ENCODE peak calls at places on chromosomes 11 and 22, in five cellular contexts. One of them, this sample, is unnamed.

GRCh38 chr11:124753207-124753606 is 1.2 kb upstream of the VSIG2 start:
- DNase-seq in endothelial cell of umbilical vein: no peak
- DNase-seq in mammary epithelial cell: no peak
- DNase-seq in PC-3: no peak
- DNase-seq in GM12878: no peak
- DNase-seq in this sample: no peak

GRCh38 chr22:40485813-40486610 is 115.6 kb downstream of the SGSM3 start:
- DNase-seq in endothelial cell of umbilical vein: no peak
- DNase-seq in mammary epithelial cell: peak; percentile 78
- DNase-seq in PC-3: no peak
- DNase-seq in GM12878: no peak
- DNase-seq in this sample: peak; percentile 79

GRCh38 chr11:75768909-75769771 is 562 bp downstream of the DGAT2 start:
- DNase-seq in endothelial cell of umbilical vein: no peak
- DNase-seq in mammary epithelial cell: no peak
- DNase-seq in PC-3: peak; percentile 39
- DNase-seq in GM12878: no peak
- DNase-seq in this sample: peak; percentile 72

GRCh38 chr22:45200862-45201511 is 37.3 kb downstream of the NUP50 start:
- DNase-seq in endothelial cell of umbilical vein: no peak
- DNase-seq in mammary epithelial cell: peak; percentile 17
- DNase-seq in PC-3: peak; percentile 77
- DNase-seq in GM12878: no peak
- DNase-seq in this sample: peak; percentile 97

GRCh38 chr11:118882489-118882888 is 1.2 kb upstream of the CXCR5 start:
- DNase-seq in endothelial cell of umbilical vein: no peak
- DNase-seq in mammary epithelial cell: no peak
- DNase-seq in PC-3: no peak
- DNase-seq in GM12878: no peak
- DNase-seq in this sample: no peak

GRCh38 chr22:50271519-50271970 is 1.4 kb upstream of the MAPK11 start:
- DNase-seq in endothelial cell of umbilical vein: peak; percentile 47
- DNase-seq in mammary epithelial cell: peak; percentile 56
- DNase-seq in PC-3: peak; percentile 56
- DNase-seq in GM12878: no peak
- DNase-seq in this sample: peak; percentile 99

GRCh38 chr22:44620129-44620840 is 81.7 kb upstream of the PRR5 start:
- DNase-seq in endothelial cell of umbilical vein: peak; percentile 46
- DNase-seq in mammary epithelial cell: peak; percentile 5
- DNase-seq in PC-3: peak; percentile 20
- DNase-seq in GM12878: no peak
- DNase-seq in this sample: peak; percentile 91

GRCh38 chr22:38081636-38081940 is 2.4 kb downstream of the SLC16A8 start:
- DNase-seq in endothelial cell of umbilical vein: no peak
- DNase-seq in mammary epithelial cell: no peak
- DNase-seq in PC-3: no peak
- DNase-seq in GM12878: no peak
- DNase-seq in this sample: no peak

GRCh38 chr11:76962583-76963416 is 71.4 kb upstream of the B3GNT6 start:
- DNase-seq in endothelial cell of umbilical vein: no peak
- DNase-seq in mammary epithelial cell: no peak
- DNase-seq in PC-3: peak; percentile 53
- DNase-seq in GM12878: peak; percentile 11
- DNase-seq in this sample: no peak

GRCh38 chr11:73235236-73235786 is 17.2 kb downstream of the P2RY2 start:
- DNase-seq in endothelial cell of umbilical vein: no peak
- DNase-seq in mammary epithelial cell: no peak
- DNase-seq in PC-3: no peak
- DNase-seq in GM12878: no peak
- DNase-seq in this sample: no peak

GRCh38 chr11:62830904-62831519 is 839 bp downstream of the STX5 start:
- DNase-seq in endothelial cell of umbilical vein: no peak
- DNase-seq in mammary epithelial cell: no peak
- DNase-seq in PC-3: no peak
- DNase-seq in GM12878: no peak
- DNase-seq in this sample: peak; percentile 29

GRCh38 chr11:41486436-41486835 is 27.0 kb upstream of the LRRC4C start:
- DNase-seq in endothelial cell of umbilical vein: no peak
- DNase-seq in mammary epithelial cell: peak; percentile 57
- DNase-seq in PC-3: peak; percentile 11
- DNase-seq in GM12878: no peak
- DNase-seq in this sample: no peak

GRCh38 chr22:28029201-28029948 is 110.3 kb upstream of the PITPNB start:
- DNase-seq in endothelial cell of umbilical vein: peak; percentile 99
- DNase-seq in mammary epithelial cell: no peak
- DNase-seq in PC-3: peak; percentile 79
- DNase-seq in GM12878: no peak
- DNase-seq in this sample: peak; percentile 92

GRCh38 chr11:113473983-113474361 is 1.2 kb downstream of the DRD2 start:
- DNase-seq in endothelial cell of umbilical vein: no peak
- DNase-seq in mammary epithelial cell: no peak
- DNase-seq in PC-3: no peak
- DNase-seq in GM12878: no peak
- DNase-seq in this sample: peak; percentile 80

GRCh38 chr11:113477321-113477720 is 2.1 kb upstream of the DRD2 start:
- DNase-seq in endothelial cell of umbilical vein: no peak
- DNase-seq in mammary epithelial cell: no peak
- DNase-seq in PC-3: no peak
- DNase-seq in GM12878: no peak
- DNase-seq in this sample: no peak

GRCh38 chr11:113475160-113475761 is at the start of gene DRD2:
- DNase-seq in endothelial cell of umbilical vein: no peak
- DNase-seq in mammary epithelial cell: peak; percentile 24
- DNase-seq in PC-3: no peak
- DNase-seq in GM12878: no peak
- DNase-seq in this sample: peak; percentile 79

GRCh38 chr11:113476553-113476952 is 1.4 kb upstream of the DRD2 start:
- DNase-seq in endothelial cell of umbilical vein: no peak
- DNase-seq in mammary epithelial cell: no peak
- DNase-seq in PC-3: no peak
- DNase-seq in GM12878: no peak
- DNase-seq in this sample: peak; percentile 81

DNA sequence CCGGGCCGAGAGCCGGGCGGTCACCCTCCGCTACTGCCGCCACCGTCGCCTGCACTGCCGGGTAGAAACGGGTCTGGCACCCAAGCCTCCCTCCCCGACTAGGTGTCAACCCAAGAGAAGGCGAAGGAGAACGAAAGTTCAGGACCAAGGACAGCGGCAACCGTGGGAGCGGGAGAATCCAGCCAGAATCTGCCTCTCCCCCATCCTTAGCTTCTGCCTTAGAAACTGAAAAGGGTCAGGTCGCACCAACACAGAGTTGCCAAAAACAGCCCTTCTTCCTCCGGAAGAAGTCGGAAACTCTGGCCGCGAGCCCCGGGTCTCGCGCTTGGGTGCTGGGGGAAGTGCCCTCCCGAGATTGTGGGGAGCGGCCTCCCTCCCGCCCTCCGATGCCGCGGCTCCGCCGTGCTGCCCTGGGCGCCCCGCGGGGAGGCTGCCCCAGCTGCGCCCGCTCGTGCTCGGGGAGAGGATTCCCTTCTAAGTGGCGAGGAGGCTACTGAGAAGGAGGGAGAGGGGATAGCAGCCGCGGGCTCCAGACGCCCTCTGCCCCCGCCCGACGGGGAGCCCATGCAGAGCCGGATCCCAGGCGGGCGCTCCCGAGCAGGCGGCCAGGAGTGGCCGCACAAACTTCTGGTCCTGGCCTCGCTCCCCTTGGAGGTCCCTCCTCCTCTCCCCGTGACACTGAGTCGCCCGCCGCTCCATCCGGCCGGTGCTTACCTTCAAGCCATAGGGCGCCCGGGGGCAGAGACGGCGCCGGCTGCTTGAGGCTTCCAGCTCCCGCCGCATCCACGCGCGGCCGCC is 637 bp downstream of the DRD2 start:
- DNase-seq in endothelial cell of umbilical vein: peak; percentile 64
- DNase-seq in mammary epithelial cell: peak; percentile 84
- DNase-seq in PC-3: peak; percentile 93
- DNase-seq in GM12878: no peak
- DNase-seq in this sample: peak; percentile 98
- H3K4me2 ChIP-seq in endothelial cell of umbilical vein: no peak overlapping the region
- H3K4me2 ChIP-seq in mammary epithelial cell: peak overlapping the region; percentile 90
- H3K4me2 ChIP-seq in PC-3: peak overlapping the region; percentile 71
- H3K4me2 ChIP-seq in GM12878: no peak overlapping the region
- H3K4me2 ChIP-seq in this sample: peak overlapping the region; percentile 56

GRCh38 chr11:65036931-65037330 is 4.1 kb upstream of the SAC3D1 start:
- DNase-seq in endothelial cell of umbilical vein: no peak
- DNase-seq in mammary epithelial cell: no peak
- DNase-seq in PC-3: peak; percentile 20
- DNase-seq in GM12878: no peak
- DNase-seq in this sample: peak; percentile 47
- H3K27me3 ChIP-seq in endothelial cell of umbilical vein: no peaks in the 10 kb centered on the region
- H3K27me3 ChIP-seq in mammary epithelial cell: no peaks in the 10 kb centered on the region
- H3K27me3 ChIP-seq in PC-3: no peaks in the 10 kb centered on the region
- H3K27me3 ChIP-seq in GM12878: no peaks in the 10 kb centered on the region
- H3K27me3 ChIP-seq in this sample: no peaks in the 10 kb centered on the region

DNA sequence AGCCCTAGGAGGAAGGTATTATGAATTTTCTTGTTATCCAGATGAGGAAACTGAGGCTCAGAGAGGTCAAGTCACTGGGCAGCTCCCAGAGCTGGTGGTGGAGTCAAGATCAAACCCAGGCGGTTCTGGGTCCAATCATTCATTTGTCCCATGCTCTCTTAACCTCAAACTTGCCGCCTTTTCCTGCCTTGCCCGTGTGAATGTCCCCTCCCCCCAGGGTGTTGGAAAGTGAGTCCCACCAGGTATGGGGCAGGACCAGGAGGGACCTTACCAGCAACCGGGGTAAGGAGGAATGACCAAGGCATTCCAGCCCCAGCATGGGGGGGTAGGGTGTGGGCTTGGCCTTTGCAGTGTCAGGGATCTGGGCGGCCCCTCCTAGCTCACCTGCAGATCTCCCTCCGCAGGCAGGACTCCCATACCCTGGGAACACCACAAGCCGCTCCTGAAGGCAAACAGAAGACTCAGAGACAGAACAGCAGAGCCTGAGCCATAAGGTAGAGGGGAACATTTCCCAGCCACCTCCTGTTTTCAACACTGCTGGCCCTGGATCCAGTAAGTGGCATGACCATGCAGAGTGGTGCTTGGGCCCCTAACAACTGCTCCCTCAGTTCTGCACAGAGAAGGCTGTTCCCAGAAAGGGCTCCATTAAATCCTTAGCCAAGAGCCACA is 41.2 kb upstream of the SYT7 start:
- DNase-seq in endothelial cell of umbilical vein: no peak
- DNase-seq in mammary epithelial cell: no peak
- DNase-seq in PC-3: no peak
- DNase-seq in GM12878: no peak
- DNase-seq in this sample: peak; percentile 60
- H3K4me2 ChIP-seq in endothelial cell of umbilical vein: no peak overlapping the region
- H3K4me2 ChIP-seq in mammary epithelial cell: no peak overlapping the region
- H3K4me2 ChIP-seq in PC-3: no peak overlapping the region
- H3K4me2 ChIP-seq in GM12878: no peak overlapping the region
- H3K4me2 ChIP-seq in this sample: no peak overlapping the region

GRCh38 chr11:110022548-110022947 is 70.6 kb upstream of the ZC3H12C start:
- DNase-seq in endothelial cell of umbilical vein: no peak
- DNase-seq in mammary epithelial cell: peak; percentile 79
- DNase-seq in PC-3: no peak
- DNase-seq in GM12878: peak; percentile 38
- DNase-seq in this sample: peak; percentile 62
- H3K27me3 ChIP-seq in endothelial cell of umbilical vein: no peaks in the 10 kb centered on the region
- H3K27me3 ChIP-seq in mammary epithelial cell: no peaks in the 10 kb centered on the region
- H3K27me3 ChIP-seq in PC-3: no peaks in the 10 kb centered on the region
- H3K27me3 ChIP-seq in GM12878: no peaks in the 10 kb centered on the region
- H3K27me3 ChIP-seq in this sample: no peaks in the 10 kb centered on the region

DNA sequence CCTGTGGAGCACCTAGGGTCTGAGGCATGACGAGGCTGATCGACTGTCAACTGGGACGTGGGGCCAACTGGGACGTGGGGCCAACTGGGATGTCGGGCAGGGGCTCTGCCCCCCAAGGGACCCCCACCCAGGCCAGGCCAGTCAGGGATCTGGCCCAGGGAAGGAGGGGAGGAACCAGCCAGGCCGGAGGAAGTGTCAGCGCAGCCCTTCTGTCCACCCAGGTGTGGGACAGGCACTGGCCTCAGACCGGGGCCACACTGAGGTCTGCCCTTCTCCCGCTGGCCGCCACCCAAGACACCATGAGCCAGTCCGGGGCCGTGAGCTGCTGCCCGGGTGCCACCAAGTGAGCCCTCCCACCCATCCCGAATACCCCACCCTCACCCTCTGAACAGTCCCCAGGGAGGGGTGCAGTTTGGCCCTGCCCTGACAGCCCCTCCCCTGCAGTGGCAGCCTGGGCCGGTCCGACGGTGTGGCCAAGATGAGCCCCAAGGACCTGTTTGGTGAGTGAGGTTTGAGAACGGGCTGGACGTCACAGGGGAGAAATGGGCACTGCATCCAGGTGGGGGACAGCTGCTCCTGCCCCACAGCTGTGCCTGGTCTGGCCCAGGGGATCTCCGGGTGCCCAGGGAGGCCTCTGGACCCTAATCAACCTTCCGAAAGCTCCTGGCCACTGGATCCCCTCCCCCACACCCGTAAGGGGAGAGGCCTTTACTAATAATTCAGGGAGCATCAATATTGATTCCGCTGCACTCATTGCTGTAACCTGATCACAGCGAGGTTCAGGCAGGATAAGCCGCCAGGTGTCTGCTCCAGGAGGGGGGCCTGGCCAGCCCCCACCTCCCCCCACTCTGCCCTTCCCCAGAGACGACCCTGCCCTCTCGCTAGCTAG is 3.3 kb downstream of the EPS8L2 start:
- DNase-seq in endothelial cell of umbilical vein: no peak
- DNase-seq in mammary epithelial cell: no peak
- DNase-seq in PC-3: no peak
- DNase-seq in GM12878: no peak
- DNase-seq in this sample: peak; percentile 81
- H3K4me2 ChIP-seq in endothelial cell of umbilical vein: no peak overlapping the region
- H3K4me2 ChIP-seq in mammary epithelial cell: peak overlapping the region; percentile 70
- H3K4me2 ChIP-seq in PC-3: no peak overlapping the region
- H3K4me2 ChIP-seq in GM12878: no peak overlapping the region
- H3K4me2 ChIP-seq in this sample: no peak overlapping the region

GRCh38 chr11:29120329-29120695 is 896.5 kb downstream of the KCNA4 start:
- DNase-seq in endothelial cell of umbilical vein: no peak
- DNase-seq in mammary epithelial cell: no peak
- DNase-seq in PC-3: no peak
- DNase-seq in GM12878: no peak
- DNase-seq in this sample: no peak
- H3K27me3 ChIP-seq in endothelial cell of umbilical vein: no peaks in the 10 kb centered on the region
- H3K27me3 ChIP-seq in mammary epithelial cell: no peaks in the 10 kb centered on the region
- H3K27me3 ChIP-seq in PC-3: no peaks in the 10 kb centered on the region
- H3K27me3 ChIP-seq in GM12878: no peaks in the 10 kb centered on the region
- H3K27me3 ChIP-seq in this sample: no peaks in the 10 kb centered on the region